ENCODE peak calls at places on chromosomes 2 and 18, in six cellular contexts. W is mesothelial cell of epicardium; E is transverse colon; R is AG04449; Z is mammary epithelial cell; Y is activated CD8-positive, alpha-beta T cell treated with anti-CD3 and anti-CD28 coated beads for 36 hours. O is an unnamed sample.

GRCh38 chr2:215383652-215384279 is 52.1 kb downstream of the FN1 start:
- DNase-seq in W (no peak), E (no peak), R (no peak), Z (no peak), Y (no peak), O (no peak)

GRCh38 chr2:96869824-96870630 is at the start of gene SEMA4C:
- DNase-seq in W (peak), E (peak), R (no peak), Z (no peak), Y (peak), O (no peak)

GRCh38 chr2:79016315-79016714 is 9.2 kb upstream of the REG3G start:
- DNase-seq in W (no peak), E (no peak), R (no peak), Z (no peak), Y (no peak), O (no peak)

GRCh38 chr2:218658671-218659257 is 659 bp downstream of the ZNF142 start:
- DNase-seq in W (no peak), E (peak), R (no peak), Z (peak), Y (peak), O (no peak)

GRCh38 chr2:147110317-147110716 is 734.5 kb upstream of the ACVR2A start:
- DNase-seq in W (no peak), E (no peak), R (no peak), Z (no peak), Y (no peak), O (no peak)

GRCh38 chr18:8883409-8883668 is 178.0 kb downstream of the MTCL1 start:
- DNase-seq in W (no peak), E (no peak), R (no peak), Z (no peak), Y (no peak), O (no peak)

GRCh38 chr2:118846667-118847446 is 591 bp downstream of the EN1 start:
- DNase-seq in W (peak), E (no peak), R (no peak), Z (no peak), Y (no peak), O (no peak)

GRCh38 chr2:146041291-146041868 is 1521.5 kb upstream of the ZEB2 start:
- DNase-seq in W (no peak), E (no peak), R (no peak), Z (no peak), Y (no peak), O (peak)

GRCh38 chr2:234026111-234026510 is 24.4 kb upstream of the SPP2 start:
- DNase-seq in W (no peak), E (no peak), R (no peak), Z (no peak), Y (no peak), O (no peak)

GRCh38 chr18:79378416-79379250 is 17.1 kb upstream of the NFATC1 start:
- DNase-seq in W (peak), E (peak), R (no peak), Z (peak), Y (peak), O (peak)

GRCh38 chr2:144357623-144358400 is 162.1 kb downstream of the ZEB2 start:
- DNase-seq in W (no peak), E (no peak), R (peak), Z (peak), Y (peak), O (no peak)

GRCh38 chr2:68216454-68217310 is 35.6 kb downstream of the PPP3R1 start:
- DNase-seq in W (no peak), E (no peak), R (no peak), Z (no peak), Y (no peak), O (no peak)

GRCh38 chr2:98479959-98480524 is 35.4 kb downstream of the INPP4A start:
- DNase-seq in W (peak), E (peak), R (no peak), Z (peak), Y (peak), O (peak)

GRCh38 chr2:20728114-20728758 is 61.3 kb downstream of the GDF7 start:
- DNase-seq in W (no peak), E (no peak), R (no peak), Z (peak), Y (no peak), O (no peak)

GRCh38 chr2:3605013-3605961 is 10.4 kb downstream of the COLEC11 start:
- DNase-seq in W (no peak), E (no peak), R (no peak), Z (no peak), Y (peak), O (no peak)

GRCh38 chr2:216951166-216951565 is 91.3 kb upstream of the TNP1 start:
- DNase-seq in W (no peak), E (no peak), R (no peak), Z (no peak), Y (no peak), O (no peak)

GRCh38 chr18:39302481-39302880 is 1736.9 kb upstream of the CELF4 start:
- DNase-seq in W (no peak), E (no peak), R (no peak), Z (no peak), Y (no peak), O (no peak)

GRCh38 chr2:216717491-216717901 is 22.1 kb upstream of the IGFBP5 start:
- DNase-seq in W (no peak), E (no peak), R (no peak), Z (peak), Y (no peak), O (no peak)

GRCh38 chr2:7625392-7626138 is 708.4 kb downstream of the RNF144A start:
- DNase-seq in W (no peak), E (no peak), R (no peak), Z (no peak), Y (no peak), O (no peak)

GRCh38 chr2:240999873-241000541 is 1.6 kb downstream of the SNED1 start:
- DNase-seq in W (peak), E (peak), R (no peak), Z (no peak), Y (no peak), O (no peak)

GRCh38 chr18:24128700-24129099 is 10.2 kb upstream of the CABYR start:
- DNase-seq in W (no peak), E (no peak), R (no peak), Z (no peak), Y (no peak), O (no peak)

GRCh38 chr2:225112362-225113111 is 70.3 kb upstream of the DOCK10 start:
- DNase-seq in W (no peak), E (peak), R (no peak), Z (no peak), Y (no peak), O (no peak)

GRCh38 chr2:101387151-101387807 is at the start of gene CREG2:
- DNase-seq in W (peak), E (peak), R (no peak), Z (peak), Y (peak), O (peak)

GRCh38 chr18:28095631-28096030 is 81.3 kb downstream of the CDH2 start:
- DNase-seq in W (no peak), E (no peak), R (no peak), Z (no peak), Y (no peak), O (no peak)

GRCh38 chr2:27379840-27380625 is 501 bp downstream of the ZNF513 start:
- DNase-seq in W (no peak), E (peak), R (no peak), Z (peak), Y (peak), O (no peak)

GRCh38 chr2:241776336-241777166 is at the start of gene GAL3ST2:
- DNase-seq in W (peak), E (peak), R (no peak), Z (no peak), Y (no peak), O (peak)

GRCh38 chr2:149346272-149346671 is 15.9 kb downstream of the LYPD6 start:
- DNase-seq in W (no peak), E (no peak), R (no peak), Z (no peak), Y (no peak), O (no peak)

GRCh38 chr2:163778045-163778753 is 42.4 kb upstream of the FIGN start:
- DNase-seq in W (no peak), E (no peak), R (peak), Z (peak), Y (no peak), O (no peak)

GRCh38 chr2:110881908-110882307 is 149.5 kb downstream of the ACOXL start:
- DNase-seq in W (no peak), E (no peak), R (no peak), Z (no peak), Y (peak), O (no peak)

GRCh38 chr2:174449033-174449432 is 37.8 kb downstream of the GPR155 start:
- DNase-seq in W (no peak), E (no peak), R (no peak), Z (no peak), Y (no peak), O (no peak)

GRCh38 chr2:98412751-98413445 is 31.8 kb upstream of the INPP4A start:
- DNase-seq in W (no peak), E (peak), R (no peak), Z (peak), Y (peak), O (no peak)

GRCh38 chr2:224638338-224638823 is 53.2 kb upstream of the CUL3 start:
- DNase-seq in W (no peak), E (peak), R (no peak), Z (no peak), Y (peak), O (no peak)

GRCh38 chr2:118857677-118858484 is 10.4 kb upstream of the EN1 start:
- DNase-seq in W (peak), E (no peak), R (no peak), Z (no peak), Y (no peak), O (no peak)

GRCh38 chr2:136008205-136008865 is 22.9 kb upstream of the DARS1 start:
- DNase-seq in W (no peak), E (peak), R (no peak), Z (no peak), Y (peak), O (no peak)

GRCh38 chr2:166337932-166338331 is 37.8 kb downstream of the SCN9A start:
- DNase-seq in W (no peak), E (no peak), R (no peak), Z (no peak), Y (no peak), O (no peak)

GRCh38 chr2:226354434-226354833 is 445.2 kb downstream of the IRS1 start:
- DNase-seq in W (no peak), E (no peak), R (peak), Z (no peak), Y (no peak), O (no peak)

GRCh38 chr2:204825054-204825453 is 279.8 kb downstream of the PARD3B start:
- DNase-seq in W (no peak), E (no peak), R (no peak), Z (no peak), Y (no peak), O (no peak)

GRCh38 chr2:128279786-128280701 is 38.6 kb downstream of the HS6ST1 start:
- DNase-seq in W (no peak), E (peak), R (no peak), Z (no peak), Y (no peak), O (no peak)

GRCh38 chr18:69935319-69936190 is 12.1 kb downstream of the CD226 start:
- DNase-seq in W (no peak), E (peak), R (no peak), Z (peak), Y (peak), O (no peak)
- TF ChIP-seq CTCF in W (no peak), E (no peak), R (no peak), Z (no peak), Y (no peak), O (no peak)

GRCh38 chr2:120994301-120994700 is 258.6 kb downstream of the GLI2 start:
- DNase-seq in W (peak), E (no peak), R (no peak), Z (no peak), Y (no peak), O (no peak)
- TF ChIP-seq CTCF in W (no peak), E (no peak), R (no peak), Z (no peak), Y (no peak), O (no peak)

GRCh38 chr2:196242131-196242620 is 70.8 kb upstream of the STK17B start:
- DNase-seq in W (no peak), E (no peak), R (no peak), Z (peak), Y (peak), O (no peak)

GRCh38 chr2:196244516-196244915 is 73.1 kb upstream of the STK17B start:
- DNase-seq in W (no peak), E (no peak), R (no peak), Z (no peak), Y (no peak), O (no peak)

GRCh38 chr2:196241175-196241574 is 69.8 kb upstream of the STK17B start:
- DNase-seq in W (no peak), E (peak), R (no peak), Z (no peak), Y (peak), O (no peak)

GRCh38 chr2:196238836-196239380 is 67.5 kb upstream of the STK17B start:
- DNase-seq in W (no peak), E (no peak), R (no peak), Z (no peak), Y (no peak), O (no peak)

GRCh38 chr2:196239622-196240587 is 68.5 kb upstream of the STK17B start:
- DNase-seq in W (no peak), E (peak), R (no peak), Z (peak), Y (peak), O (no peak)
- TF ChIP-seq CTCF in W (no peak), E (peak), R (no peak), Z (peak), Y (no peak), O (no peak)

DNA sequence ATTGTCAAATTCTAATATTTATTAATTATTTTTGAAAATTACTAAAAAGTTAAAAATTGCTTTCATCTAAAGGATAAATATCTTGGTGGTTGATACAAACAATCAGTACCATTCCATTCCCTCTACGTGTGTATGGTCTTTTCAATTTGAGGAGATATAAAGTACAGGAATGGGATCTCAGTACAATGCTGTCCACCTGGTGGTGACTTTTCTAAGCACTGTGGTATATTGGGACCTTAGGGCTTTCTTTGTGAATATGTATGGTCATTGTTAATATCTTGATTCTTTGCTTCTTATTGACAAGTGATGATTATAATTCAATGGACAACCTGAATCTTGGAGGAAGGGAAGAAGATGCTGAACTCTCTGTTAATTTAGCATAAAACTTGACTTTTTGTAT is 83.1 kb downstream of the NBEAL1 start:
- DNase-seq in W (no peak), E (no peak), R (no peak), Z (no peak), Y (no peak), O (no peak)
- TF ChIP-seq CTCF in W (peak), E (peak), R (no peak), Z (peak), Y (peak), O (no peak)

GRCh38 chr2:143263045-143263625 is 133.9 kb downstream of the ARHGAP15 start:
- DNase-seq in W (no peak), E (no peak), R (no peak), Z (no peak), Y (peak), O (no peak)
- TF ChIP-seq CTCF in W (no peak), E (no peak), R (no peak), Z (peak), Y (peak), O (no peak)

GRCh38 chr2:238339814-238340213 is 19.5 kb downstream of the TRAF3IP1 start:
- DNase-seq in W (no peak), E (peak), R (no peak), Z (no peak), Y (peak), O (no peak)
- TF ChIP-seq CTCF in W (no peak), E (peak), R (no peak), Z (peak), Y (no peak), O (peak)

DNA sequence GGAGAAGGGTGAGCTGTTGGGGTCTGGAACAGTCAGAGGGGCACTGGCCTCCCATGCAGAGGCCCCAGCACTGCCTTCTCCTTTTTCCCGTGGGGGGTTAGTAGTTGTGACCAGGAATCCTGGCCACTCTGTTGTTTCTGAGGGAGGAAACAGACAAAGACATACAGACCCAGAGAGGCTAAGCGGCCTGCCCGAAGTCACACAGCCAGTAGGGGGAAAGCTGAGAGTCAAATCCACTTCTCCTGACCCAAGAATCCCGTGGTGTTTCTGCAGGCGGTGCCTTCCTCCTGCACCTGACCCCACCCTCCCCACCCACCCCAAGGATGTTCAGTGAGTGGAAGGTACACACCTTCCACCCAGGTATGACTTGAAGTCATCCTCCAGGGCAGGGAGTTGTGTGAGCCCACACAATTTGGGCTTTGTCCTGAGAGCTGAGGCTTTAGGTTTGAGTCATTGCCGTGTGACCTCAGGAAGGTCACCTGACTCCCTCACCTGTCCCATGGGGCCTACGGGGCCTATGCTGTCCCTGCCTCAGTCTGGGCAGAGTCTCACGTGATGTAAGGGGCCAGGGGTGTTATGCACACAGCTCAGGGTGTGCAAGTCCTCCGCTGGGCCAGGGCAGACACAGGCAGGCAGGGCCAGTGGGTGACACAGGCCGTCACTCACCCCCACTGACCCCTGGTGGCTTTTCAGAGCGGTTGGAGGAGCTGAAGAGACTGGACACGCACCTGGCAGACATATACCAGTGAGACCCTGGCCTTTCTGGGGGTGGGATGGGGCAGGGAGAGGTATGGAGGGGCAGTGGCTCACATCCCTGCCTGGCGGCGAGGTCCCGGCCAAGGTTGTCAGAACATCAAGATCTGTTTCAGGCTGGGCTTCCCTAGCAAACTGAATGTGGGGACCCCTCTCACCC is 5.0 kb downstream of the NT5DC4 start:
- DNase-seq in W (no peak), E (no peak), R (no peak), Z (peak), Y (no peak), O (no peak)
- TF ChIP-seq CTCF in W (no peak), E (no peak), R (no peak), Z (peak), Y (no peak), O (no peak)

DNA sequence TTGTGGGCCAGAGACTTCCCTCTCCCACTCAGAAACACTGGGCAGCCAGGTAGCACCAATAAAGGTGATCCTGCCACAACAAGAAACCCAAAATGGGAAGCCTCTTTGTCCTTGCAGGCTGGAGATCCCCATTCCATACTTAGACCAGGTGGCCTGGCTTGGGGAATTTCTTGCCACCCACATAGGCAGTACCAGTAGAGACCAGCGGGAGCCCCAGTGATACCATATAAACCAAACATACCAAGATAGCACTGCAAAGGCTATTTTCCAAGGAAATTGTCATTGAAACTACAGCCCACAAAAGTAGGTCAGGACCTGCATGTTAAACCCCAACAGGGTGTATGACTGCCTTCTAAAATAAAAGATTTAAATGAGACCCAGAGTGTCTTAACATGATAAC is 171.6 kb downstream of the DIS3L2 start:
- DNase-seq in W (no peak), E (no peak), R (no peak), Z (peak), Y (no peak), O (no peak)
- TF ChIP-seq CTCF in W (no peak), E (no peak), R (no peak), Z (peak), Y (peak), O (no peak)